ENCODE peak calls at places on chromosomes 11 and 22, in nine cellular contexts. One of them, this sample, is unnamed.

GRCh38 chr11:125457814-125458343 is 38.2 kb downstream of the FEZ1 start:
- DNase-seq in thyroid gland: peak; percentile 12
- DNase-seq in GM19239: no peak
- DNase-seq in IMR-90: peak; percentile 81
- DNase-seq in neuronal stem cell: no peak
- DNase-seq in NCI-H748 treated with DMSO at 0.1 percent for 48 hours: no peak
- DNase-seq in activated gamma-delta T cell: no peak
- DNase-seq in putamen: peak; percentile 90
- DNase-seq in 8988T: no peak
- DNase-seq in this sample: peak; percentile 95

GRCh38 chr11:57072640-57073039 is 83.9 kb downstream of the OR5AK2 start:
- DNase-seq in 8988T: no peak
- DNase-seq in thyroid gland: peak; percentile 3
- DNase-seq in GM19239: no peak
- DNase-seq in activated gamma-delta T cell: no peak
- DNase-seq in putamen: no peak
- DNase-seq in neuronal stem cell: no peak
- DNase-seq in NCI-H748 treated with DMSO at 0.1 percent for 48 hours: no peak
- DNase-seq in IMR-90: peak; percentile 97
- DNase-seq in this sample: peak; percentile 17

GRCh38 chr11:13620063-13620462 is 48.4 kb upstream of the FAR1 start:
- DNase-seq in NCI-H748 treated with DMSO at 0.1 percent for 48 hours: no peak
- DNase-seq in 8988T: no peak
- DNase-seq in putamen: no peak
- DNase-seq in activated gamma-delta T cell: no peak
- DNase-seq in GM19239: no peak
- DNase-seq in neuronal stem cell: no peak
- DNase-seq in thyroid gland: no peak
- DNase-seq in IMR-90: no peak
- DNase-seq in this sample: no peak

GRCh38 chr22:49097966-49098365 is 729.7 kb downstream of the BRD1 start:
- DNase-seq in neuronal stem cell: no peak
- DNase-seq in GM19239: no peak
- DNase-seq in 8988T: no peak
- DNase-seq in putamen: no peak
- DNase-seq in IMR-90: no peak
- DNase-seq in activated gamma-delta T cell: no peak
- DNase-seq in NCI-H748 treated with DMSO at 0.1 percent for 48 hours: no peak
- DNase-seq in thyroid gland: no peak
- DNase-seq in this sample: peak; percentile 26

GRCh38 chr11:115500547-115501503 is 3.4 kb downstream of the CADM1 start:
- DNase-seq in NCI-H748 treated with DMSO at 0.1 percent for 48 hours: peak; percentile 76
- DNase-seq in IMR-90: no peak
- DNase-seq in neuronal stem cell: peak; percentile 3
- DNase-seq in thyroid gland: no peak
- DNase-seq in putamen: peak; percentile 95
- DNase-seq in GM19239: no peak
- DNase-seq in activated gamma-delta T cell: no peak
- DNase-seq in 8988T: no peak
- DNase-seq in this sample: peak; percentile 99

GRCh38 chr11:12052676-12053605 is 44.5 kb upstream of the DKK3 start:
- DNase-seq in 8988T: no peak
- DNase-seq in putamen: no peak
- DNase-seq in IMR-90: no peak
- DNase-seq in thyroid gland: no peak
- DNase-seq in neuronal stem cell: no peak
- DNase-seq in GM19239: no peak
- DNase-seq in activated gamma-delta T cell: no peak
- DNase-seq in NCI-H748 treated with DMSO at 0.1 percent for 48 hours: peak; percentile 78
- DNase-seq in this sample: no peak

GRCh38 chr11:11313426-11313825 is 39.6 kb downstream of the CSNK2A3 start:
- DNase-seq in IMR-90: peak; percentile 50
- DNase-seq in 8988T: no peak
- DNase-seq in GM19239: no peak
- DNase-seq in neuronal stem cell: no peak
- DNase-seq in activated gamma-delta T cell: no peak
- DNase-seq in putamen: no peak
- DNase-seq in thyroid gland: peak; percentile 20
- DNase-seq in NCI-H748 treated with DMSO at 0.1 percent for 48 hours: no peak
- DNase-seq in this sample: no peak

GRCh38 chr11:69449320-69450063 is 32.0 kb upstream of the LINC01488 start:
- DNase-seq in GM19239: no peak
- DNase-seq in NCI-H748 treated with DMSO at 0.1 percent for 48 hours: no peak
- DNase-seq in 8988T: peak; percentile 96
- DNase-seq in neuronal stem cell: no peak
- DNase-seq in putamen: no peak
- DNase-seq in thyroid gland: peak; percentile 60
- DNase-seq in IMR-90: peak; percentile 47
- DNase-seq in activated gamma-delta T cell: no peak
- DNase-seq in this sample: peak; percentile 55

GRCh38 chr11:94706211-94706610 is 61.9 kb upstream of the AMOTL1 start:
- DNase-seq in putamen: no peak
- DNase-seq in neuronal stem cell: no peak
- DNase-seq in 8988T: peak; percentile 17
- DNase-seq in activated gamma-delta T cell: no peak
- DNase-seq in IMR-90: peak; percentile 37
- DNase-seq in NCI-H748 treated with DMSO at 0.1 percent for 48 hours: no peak
- DNase-seq in thyroid gland: no peak
- DNase-seq in GM19239: no peak
- DNase-seq in this sample: peak; percentile 13

GRCh38 chr11:69317401-69318092 is 23.6 kb downstream of the MYEOV start:
- DNase-seq in neuronal stem cell: no peak
- DNase-seq in thyroid gland: no peak
- DNase-seq in 8988T: no peak
- DNase-seq in putamen: no peak
- DNase-seq in GM19239: no peak
- DNase-seq in NCI-H748 treated with DMSO at 0.1 percent for 48 hours: no peak
- DNase-seq in IMR-90: peak; percentile 47
- DNase-seq in activated gamma-delta T cell: no peak
- DNase-seq in this sample: no peak

GRCh38 chr22:29480512-29481264 is 670 bp downstream of the NEFH start:
- DNase-seq in NCI-H748 treated with DMSO at 0.1 percent for 48 hours: no peak
- DNase-seq in thyroid gland: peak; percentile 6
- DNase-seq in putamen: peak; percentile 60
- DNase-seq in neuronal stem cell: no peak
- DNase-seq in 8988T: no peak
- DNase-seq in GM19239: peak; percentile 57
- DNase-seq in activated gamma-delta T cell: peak; percentile 25
- DNase-seq in IMR-90: peak; percentile 56
- DNase-seq in this sample: no peak

GRCh38 chr11:127392575-127392974 is 392.0 kb upstream of the KIRREL3 start:
- DNase-seq in thyroid gland: no peak
- DNase-seq in neuronal stem cell: no peak
- DNase-seq in NCI-H748 treated with DMSO at 0.1 percent for 48 hours: no peak
- DNase-seq in IMR-90: no peak
- DNase-seq in putamen: no peak
- DNase-seq in activated gamma-delta T cell: no peak
- DNase-seq in 8988T: no peak
- DNase-seq in GM19239: no peak
- DNase-seq in this sample: no peak

GRCh38 chr11:67641302-67642147 is 2.0 kb upstream of the TBX10 start:
- DNase-seq in neuronal stem cell: no peak
- DNase-seq in activated gamma-delta T cell: no peak
- DNase-seq in IMR-90: no peak
- DNase-seq in putamen: no peak
- DNase-seq in thyroid gland: no peak
- DNase-seq in 8988T: no peak
- DNase-seq in GM19239: no peak
- DNase-seq in NCI-H748 treated with DMSO at 0.1 percent for 48 hours: no peak
- DNase-seq in this sample: no peak

GRCh38 chr11:40188848-40189247 is 1270.6 kb downstream of the LRRC4C start:
- DNase-seq in activated gamma-delta T cell: no peak
- DNase-seq in GM19239: no peak
- DNase-seq in NCI-H748 treated with DMSO at 0.1 percent for 48 hours: peak; percentile 71
- DNase-seq in IMR-90: no peak
- DNase-seq in putamen: no peak
- DNase-seq in thyroid gland: no peak
- DNase-seq in neuronal stem cell: no peak
- DNase-seq in 8988T: no peak
- DNase-seq in this sample: no peak

GRCh38 chr22:37228106-37229011 is 15.7 kb downstream of the RAC2 start:
- DNase-seq in GM19239: no peak
- DNase-seq in IMR-90: peak; percentile 27
- DNase-seq in activated gamma-delta T cell: no peak
- DNase-seq in putamen: no peak
- DNase-seq in 8988T: no peak
- DNase-seq in NCI-H748 treated with DMSO at 0.1 percent for 48 hours: no peak
- DNase-seq in neuronal stem cell: no peak
- DNase-seq in thyroid gland: no peak
- DNase-seq in this sample: peak; percentile 42

GRCh38 chr11:99069831-99070444 is 49.2 kb downstream of the CNTN5 start:
- DNase-seq in putamen: no peak
- DNase-seq in activated gamma-delta T cell: no peak
- DNase-seq in NCI-H748 treated with DMSO at 0.1 percent for 48 hours: peak; percentile 52
- DNase-seq in GM19239: no peak
- DNase-seq in IMR-90: no peak
- DNase-seq in neuronal stem cell: peak; percentile 31
- DNase-seq in thyroid gland: peak; percentile 66
- DNase-seq in 8988T: no peak
- DNase-seq in this sample: no peak

GRCh38 chr11:63478896-63479295 is 12.1 kb downstream of the PLAAT5 start:
- DNase-seq in 8988T: peak; percentile 49
- DNase-seq in thyroid gland: peak; percentile 54
- DNase-seq in putamen: peak; percentile 78
- DNase-seq in GM19239: peak; percentile 52
- DNase-seq in neuronal stem cell: peak; percentile 49
- DNase-seq in NCI-H748 treated with DMSO at 0.1 percent for 48 hours: peak; percentile 76
- DNase-seq in activated gamma-delta T cell: no peak
- DNase-seq in IMR-90: peak; percentile 75
- DNase-seq in this sample: peak; percentile 93

GRCh38 chr11:69715446-69715845 is 11.6 kb upstream of the FGF19 start:
- DNase-seq in NCI-H748 treated with DMSO at 0.1 percent for 48 hours: no peak
- DNase-seq in thyroid gland: no peak
- DNase-seq in GM19239: no peak
- DNase-seq in activated gamma-delta T cell: no peak
- DNase-seq in 8988T: no peak
- DNase-seq in putamen: no peak
- DNase-seq in neuronal stem cell: no peak
- DNase-seq in IMR-90: no peak
- DNase-seq in this sample: no peak

GRCh38 chr11:118791961-118792578 is 1.1 kb upstream of the DDX6 start:
- DNase-seq in activated gamma-delta T cell: peak; percentile 37
- DNase-seq in NCI-H748 treated with DMSO at 0.1 percent for 48 hours: no peak
- DNase-seq in putamen: peak; percentile 15
- DNase-seq in thyroid gland: peak; percentile 61
- DNase-seq in IMR-90: no peak
- DNase-seq in GM19239: no peak
- DNase-seq in 8988T: peak; percentile 29
- DNase-seq in neuronal stem cell: peak; percentile 20
- DNase-seq in this sample: no peak

GRCh38 chr11:67282155-67282875 is 6.8 kb upstream of the ANKRD13D start:
- DNase-seq in IMR-90: no peak
- DNase-seq in thyroid gland: no peak
- DNase-seq in putamen: no peak
- DNase-seq in 8988T: no peak
- DNase-seq in neuronal stem cell: no peak
- DNase-seq in GM19239: no peak
- DNase-seq in activated gamma-delta T cell: no peak
- DNase-seq in NCI-H748 treated with DMSO at 0.1 percent for 48 hours: no peak
- DNase-seq in this sample: no peak

GRCh38 chr11:124329787-124330478 is 9.9 kb upstream of the OR8D2 start:
- DNase-seq in thyroid gland: no peak
- DNase-seq in activated gamma-delta T cell: no peak
- DNase-seq in NCI-H748 treated with DMSO at 0.1 percent for 48 hours: no peak
- DNase-seq in 8988T: no peak
- DNase-seq in IMR-90: peak; percentile 2
- DNase-seq in neuronal stem cell: no peak
- DNase-seq in GM19239: peak; percentile 2
- DNase-seq in putamen: peak; percentile 1
- DNase-seq in this sample: peak; percentile 78

GRCh38 chr11:33734441-33735165 is 1.6 kb downstream of the CD59 start:
- DNase-seq in activated gamma-delta T cell: no peak
- DNase-seq in thyroid gland: peak; percentile 55
- DNase-seq in IMR-90: no peak
- DNase-seq in NCI-H748 treated with DMSO at 0.1 percent for 48 hours: peak; percentile 17
- DNase-seq in 8988T: no peak
- DNase-seq in GM19239: no peak
- DNase-seq in neuronal stem cell: no peak
- DNase-seq in putamen: no peak
- DNase-seq in this sample: peak; percentile 46

GRCh38 chr11:67006029-67006884 is 16.7 kb upstream of the SYT12 start:
- DNase-seq in neuronal stem cell: no peak
- DNase-seq in thyroid gland: no peak
- DNase-seq in 8988T: no peak
- DNase-seq in putamen: peak; percentile 55
- DNase-seq in NCI-H748 treated with DMSO at 0.1 percent for 48 hours: no peak
- DNase-seq in activated gamma-delta T cell: no peak
- DNase-seq in GM19239: no peak
- DNase-seq in IMR-90: no peak
- DNase-seq in this sample: no peak

GRCh38 chr11:106461839-106462545 is 384.5 kb downstream of the AASDHPPT start:
- DNase-seq in putamen: no peak
- DNase-seq in neuronal stem cell: no peak
- DNase-seq in thyroid gland: no peak
- DNase-seq in activated gamma-delta T cell: no peak
- DNase-seq in GM19239: no peak
- DNase-seq in IMR-90: no peak
- DNase-seq in 8988T: no peak
- DNase-seq in NCI-H748 treated with DMSO at 0.1 percent for 48 hours: no peak
- DNase-seq in this sample: no peak

GRCh38 chr11:50267851-50268250 is 235.2 kb downstream of the OR4C45 start:
- DNase-seq in neuronal stem cell: no peak
- DNase-seq in activated gamma-delta T cell: no peak
- DNase-seq in GM19239: no peak
- DNase-seq in thyroid gland: no peak
- DNase-seq in putamen: no peak
- DNase-seq in NCI-H748 treated with DMSO at 0.1 percent for 48 hours: no peak
- DNase-seq in IMR-90: no peak
- DNase-seq in 8988T: no peak
- DNase-seq in this sample: no peak

GRCh38 chr22:48689206-48689605 is 1138.5 kb downstream of the BRD1 start:
- DNase-seq in GM19239: no peak
- DNase-seq in putamen: no peak
- DNase-seq in thyroid gland: no peak
- DNase-seq in neuronal stem cell: no peak
- DNase-seq in activated gamma-delta T cell: no peak
- DNase-seq in IMR-90: no peak
- DNase-seq in 8988T: no peak
- DNase-seq in NCI-H748 treated with DMSO at 0.1 percent for 48 hours: no peak
- DNase-seq in this sample: no peak

GRCh38 chr22:42451499-42452145 is 19.4 kb upstream of the NFAM1 start:
- DNase-seq in activated gamma-delta T cell: no peak
- DNase-seq in GM19239: no peak
- DNase-seq in putamen: no peak
- DNase-seq in thyroid gland: no peak
- DNase-seq in 8988T: no peak
- DNase-seq in neuronal stem cell: no peak
- DNase-seq in NCI-H748 treated with DMSO at 0.1 percent for 48 hours: no peak
- DNase-seq in IMR-90: no peak
- DNase-seq in this sample: no peak

GRCh38 chr22:49006207-49007012 is 821.3 kb downstream of the BRD1 start:
- DNase-seq in thyroid gland: no peak
- DNase-seq in GM19239: no peak
- DNase-seq in activated gamma-delta T cell: no peak
- DNase-seq in 8988T: no peak
- DNase-seq in IMR-90: no peak
- DNase-seq in NCI-H748 treated with DMSO at 0.1 percent for 48 hours: no peak
- DNase-seq in neuronal stem cell: no peak
- DNase-seq in putamen: no peak
- DNase-seq in this sample: no peak

GRCh38 chr11:126544311-126545056 is 189.0 kb downstream of the ST3GAL4 start:
- DNase-seq in activated gamma-delta T cell: no peak
- DNase-seq in NCI-H748 treated with DMSO at 0.1 percent for 48 hours: no peak
- DNase-seq in IMR-90: peak; percentile 57
- DNase-seq in 8988T: no peak
- DNase-seq in putamen: peak; percentile 70
- DNase-seq in thyroid gland: no peak
- DNase-seq in GM19239: no peak
- DNase-seq in neuronal stem cell: peak; percentile 79
- DNase-seq in this sample: peak; percentile 66

GRCh38 chr11:134997652-134998320 is 585.7 kb upstream of the B3GAT1 start:
- DNase-seq in GM19239: no peak
- DNase-seq in activated gamma-delta T cell: no peak
- DNase-seq in 8988T: no peak
- DNase-seq in IMR-90: no peak
- DNase-seq in NCI-H748 treated with DMSO at 0.1 percent for 48 hours: no peak
- DNase-seq in thyroid gland: no peak
- DNase-seq in putamen: no peak
- DNase-seq in neuronal stem cell: no peak
- DNase-seq in this sample: no peak

GRCh38 chr11:133794205-133794604 is 51.1 kb downstream of the SPATA19 start:
- DNase-seq in NCI-H748 treated with DMSO at 0.1 percent for 48 hours: no peak
- DNase-seq in GM19239: no peak
- DNase-seq in neuronal stem cell: no peak
- DNase-seq in thyroid gland: no peak
- DNase-seq in 8988T: no peak
- DNase-seq in IMR-90: no peak
- DNase-seq in putamen: no peak
- DNase-seq in activated gamma-delta T cell: no peak
- DNase-seq in this sample: no peak